ENCODE peak calls at places on chromosomes 7 and 10, in six cellular contexts. J is tibial artery, E is Peyer's patch, C is mammary epithelial cell, M is A549, L is uterus. U is an unnamed sample. For H3K9me3, the result is how much of the 10 kb centered on the place peaks cover.

GRCh38 chr7:103714377-103714927 is 268.4 kb upstream of the SLC26A5 start:
- DNase-seq in J (no peak), E (no peak), C (no peak), M (no peak), L (no peak), U (no peak)

GRCh38 chr7:77242068-77242467 is 42.4 kb upstream of the FGL2 start:
- DNase-seq in J (no peak), E (no peak), C (no peak), M (no peak), L (no peak), U (no peak)

GRCh38 chr7:30564243-30564892 is 30.3 kb upstream of the GARS1 start:
- DNase-seq in J (peak), E (peak), C (peak), M (peak), L (peak), U (peak)

GRCh38 chr10:74145133-74145532 is 5.5 kb downstream of the AP3M1 start:
- DNase-seq in J (no peak), E (no peak), C (peak), M (no peak), L (no peak), U (peak)

GRCh38 chr7:18890134-18890533 is 227.3 kb downstream of the TWIST1 start:
- DNase-seq in J (no peak), E (no peak), C (peak), M (no peak), L (no peak), U (no peak)

GRCh38 chr7:36602975-36603887 is 121.1 kb downstream of the AOAH start:
- DNase-seq in J (no peak), E (no peak), C (no peak), M (no peak), L (no peak), U (no peak)

GRCh38 chr10:62528441-62528840 is 154.3 kb downstream of the ZNF365 start:
- DNase-seq in J (no peak), E (no peak), C (peak), M (no peak), L (no peak), U (no peak)

GRCh38 chr7:134949171-134949570 is 37.1 kb upstream of the AGBL3 start:
- DNase-seq in J (no peak), E (no peak), C (no peak), M (no peak), L (no peak), U (no peak)

GRCh38 chr7:108124820-108125219 is 5.3 kb downstream of the LAMB4 start:
- DNase-seq in J (no peak), E (no peak), C (no peak), M (no peak), L (no peak), U (no peak)

GRCh38 chr7:127239814-127240213 is 12.9 kb downstream of the GRM8 start:
- DNase-seq in J (no peak), E (no peak), C (no peak), M (no peak), L (no peak), U (no peak)

GRCh38 chr7:47481656-47482012 is 100.3 kb downstream of the TNS3 start:
- DNase-seq in J (no peak), E (no peak), C (no peak), M (no peak), L (no peak), U (no peak)

GRCh38 chr10:43890124-43890523 is 241.4 kb upstream of the ZNF32 start:
- DNase-seq in J (no peak), E (no peak), C (peak), M (no peak), L (no peak), U (no peak)

GRCh38 chr7:32905175-32905662 is 13.7 kb upstream of the KBTBD2 start:
- DNase-seq in J (no peak), E (peak), C (peak), M (no peak), L (peak), U (peak)

GRCh38 chr10:88322336-88323063 is 260.6 kb downstream of the RNLS start:
- DNase-seq in J (no peak), E (no peak), C (no peak), M (no peak), L (no peak), U (no peak)

GRCh38 chr7:44056681-44057080 is 8.7 kb downstream of the PGAM2 start:
- DNase-seq in J (peak), E (no peak), C (no peak), M (no peak), L (peak), U (no peak)

GRCh38 chr7:68689087-68689433 is 909.2 kb upstream of the AUTS2 start:
- DNase-seq in J (no peak), E (no peak), C (no peak), M (no peak), L (no peak), U (no peak)

GRCh38 chr10:29646960-29647431 is 12.2 kb upstream of the SVIL start:
- DNase-seq in J (no peak), E (no peak), C (no peak), M (no peak), L (peak), U (no peak)

GRCh38 chr7:44152971-44153947 is 12.1 kb upstream of the MYL7 start:
- DNase-seq in J (peak), E (no peak), C (no peak), M (no peak), L (no peak), U (no peak)

GRCh38 chr7:150453186-150453585 is 2.8 kb downstream of the GIMAP8 start:
- DNase-seq in J (no peak), E (no peak), C (no peak), M (no peak), L (no peak), U (no peak)

GRCh38 chr10:88889559-88890337 is 9.7 kb downstream of the STAMBPL1 start:
- DNase-seq in J (no peak), E (no peak), C (no peak), M (no peak), L (no peak), U (no peak)

GRCh38 chr10:132847416-132847777 is 61.5 kb upstream of the NKX6-2 start:
- DNase-seq in J (peak), E (no peak), C (no peak), M (no peak), L (peak), U (no peak)

GRCh38 chr10:5317547-5318107 is 47.1 kb upstream of the UCN3 start:
- DNase-seq in J (no peak), E (no peak), C (peak), M (peak), L (no peak), U (no peak)

GRCh38 chr7:104816537-104816936 is 197.5 kb upstream of the KMT2E start:
- DNase-seq in J (no peak), E (no peak), C (no peak), M (no peak), L (no peak), U (no peak)

GRCh38 chr7:98755138-98755898 is 114.5 kb downstream of the TMEM130 start:
- DNase-seq in J (peak), E (peak), C (no peak), M (no peak), L (no peak), U (no peak)

GRCh38 chr10:122640921-122641320 is 58.7 kb downstream of the C10orf120 start:
- DNase-seq in J (peak), E (peak), C (no peak), M (no peak), L (no peak), U (no peak)

GRCh38 chr10:51862149-51862548 is 162.8 kb upstream of the CSTF2T start:
- DNase-seq in J (no peak), E (no peak), C (no peak), M (no peak), L (no peak), U (no peak)

GRCh38 chr10:51861731-51862130 is 162.3 kb upstream of the CSTF2T start:
- DNase-seq in J (no peak), E (no peak), C (no peak), M (no peak), L (no peak), U (no peak)

GRCh38 chr10:51860257-51860656 is 160.9 kb upstream of the CSTF2T start:
- DNase-seq in J (peak), E (no peak), C (peak), M (no peak), L (peak), U (no peak)

GRCh38 chr10:51852297-51852696 is 152.9 kb upstream of the CSTF2T start:
- DNase-seq in J (no peak), E (no peak), C (no peak), M (no peak), L (no peak), U (no peak)

DNA sequence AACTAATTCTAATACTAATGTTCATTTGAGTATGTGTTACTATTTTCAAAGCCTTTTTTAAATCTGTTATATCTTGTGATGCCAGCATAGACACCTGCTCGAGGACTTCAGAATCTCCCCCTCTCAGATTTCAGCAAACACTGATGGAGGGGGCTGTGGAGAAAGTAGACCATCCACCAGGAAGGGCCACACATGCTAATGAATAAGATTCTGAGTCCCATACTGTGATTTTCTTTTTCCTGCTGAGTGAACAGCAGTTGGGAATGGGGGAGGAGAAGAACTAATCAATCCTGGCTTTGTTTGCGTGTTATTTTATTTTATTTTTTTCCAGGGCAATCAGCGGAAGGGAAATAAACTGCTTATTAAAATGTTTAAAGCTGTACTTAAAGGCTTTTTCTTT is 157.9 kb upstream of the CSTF2T start:
- DNase-seq in J (no peak), E (no peak), C (no peak), M (no peak), L (no peak), U (no peak)
- H3K27ac ChIP-seq in J (no peak), E (no peak), C (no peak), M (no peak), L (no peak), U (no peak)

GRCh38 chr7:157863906-157864810 is 527.4 kb downstream of the DNAJB6 start:
- DNase-seq in J (no peak), E (no peak), C (no peak), M (no peak), L (no peak), U (no peak)
- TF ChIP-seq CTCF in J (no peak), E (no peak), C (no peak), M (no peak), L (no peak), U (no peak)

GRCh38 chr7:2029211-2029905 is 203.4 kb downstream of the MAD1L1 start:
- DNase-seq in J (peak), E (no peak), C (no peak), M (no peak), L (no peak), U (no peak)
- H3K9me3 ChIP-seq in J (under half), E (under half), C (under half), M (under half), L (under half), U (under half)

DNA sequence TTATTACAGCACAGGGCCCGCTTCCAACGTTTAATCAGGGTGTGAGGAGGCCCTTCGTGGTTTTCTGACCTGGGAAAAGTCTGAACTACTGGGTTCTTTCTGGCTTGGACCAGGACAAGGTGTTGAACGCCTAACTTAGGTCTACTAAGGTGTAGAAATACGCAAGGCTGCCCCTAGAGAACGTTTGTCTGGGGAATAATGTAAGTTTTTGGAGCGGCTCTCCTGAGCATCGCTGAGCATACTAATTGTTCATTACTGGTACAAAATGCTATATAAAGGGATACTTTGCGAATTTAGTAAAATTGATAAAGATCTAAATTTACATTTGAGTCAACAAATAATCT is 32.4 kb upstream of the TOMM7 start:
- DNase-seq in J (no peak), E (no peak), C (no peak), M (peak), L (no peak), U (no peak)
- H3K27ac ChIP-seq in J (peak), E (peak), C (peak), M (peak), L (peak), U (peak)

GRCh38 chr10:71269301-71270288 is 49.5 kb upstream of the SLC29A3 start:
- DNase-seq in J (no peak), E (no peak), C (no peak), M (no peak), L (no peak), U (peak)

GRCh38 chr10:71268247-71268691 is 50.8 kb upstream of the SLC29A3 start:
- DNase-seq in J (no peak), E (no peak), C (no peak), M (peak), L (peak), U (no peak)

GRCh38 chr10:71267508-71268240 is 51.4 kb upstream of the SLC29A3 start:
- DNase-seq in J (no peak), E (no peak), C (no peak), M (no peak), L (no peak), U (no peak)

GRCh38 chr10:71270301-71270777 is 48.7 kb upstream of the SLC29A3 start:
- DNase-seq in J (no peak), E (no peak), C (peak), M (peak), L (peak), U (peak)

DNA sequence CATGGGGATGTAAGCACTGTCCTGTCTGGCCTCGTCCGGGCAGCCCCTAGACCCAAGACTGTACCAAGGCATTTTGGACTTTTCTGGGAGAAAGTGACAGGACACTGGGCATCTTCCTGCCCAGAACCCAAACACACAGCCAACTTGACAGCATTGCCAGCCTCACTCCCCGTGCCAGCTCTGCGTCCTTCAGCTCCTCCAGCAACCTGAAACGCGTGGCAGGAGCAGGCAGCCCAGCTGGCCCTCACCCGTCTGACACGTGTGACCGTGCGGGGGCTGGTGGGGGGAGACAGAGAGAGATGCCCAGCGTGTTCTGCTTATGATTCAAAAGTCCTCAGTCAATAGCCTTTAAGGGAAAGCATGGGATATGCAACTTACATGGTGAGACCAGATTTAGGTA is 50.3 kb upstream of the SLC29A3 start:
- DNase-seq in J (no peak), E (no peak), C (no peak), M (no peak), L (no peak), U (peak)
- TF ChIP-seq CTCF in J (no peak), E (no peak), C (no peak), M (no peak), L (no peak), U (no peak)

U was measured in heart right ventricle.